ENCODE peak calls at places on chromosomes 16 and 17, in seven cellular contexts. One of them, this sample, is unnamed.

GRCh38 chr16:58126451-58126968 is 2.7 kb downstream of the CFAP20 start:
- DNase-seq in heart right ventricle: no peak
- DNase-seq in lung: no peak
- DNase-seq in fibroblast of the aortic adventitia: no peak
- DNase-seq in Peyer's patch: no peak
- DNase-seq in tibial nerve: no peak
- DNase-seq in heart left ventricle: no peak
- DNase-seq in this sample: no peak

GRCh38 chr17:31537558-31537957 is 146.1 kb downstream of the RAB11FIP4 start:
- DNase-seq in heart left ventricle: no peak
- DNase-seq in heart right ventricle: no peak
- DNase-seq in tibial nerve: no peak
- DNase-seq in lung: no peak
- DNase-seq in Peyer's patch: peak
- DNase-seq in fibroblast of the aortic adventitia: peak
- DNase-seq in this sample: no peak

GRCh38 chr16:66874079-66874775 is 6.1 kb upstream of the PDP2 start:
- DNase-seq in Peyer's patch: no peak
- DNase-seq in heart right ventricle: no peak
- DNase-seq in lung: no peak
- DNase-seq in heart left ventricle: no peak
- DNase-seq in tibial nerve: no peak
- DNase-seq in fibroblast of the aortic adventitia: peak
- DNase-seq in this sample: no peak

GRCh38 chr17:60393840-60394529 is 2.1 kb upstream of the USP32 start:
- DNase-seq in fibroblast of the aortic adventitia: no peak
- DNase-seq in lung: no peak
- DNase-seq in heart right ventricle: no peak
- DNase-seq in tibial nerve: no peak
- DNase-seq in Peyer's patch: no peak
- DNase-seq in heart left ventricle: no peak
- DNase-seq in this sample: no peak

GRCh38 chr17:18950944-18951905 is 740 bp upstream of the SLC5A10 start:
- DNase-seq in lung: no peak
- DNase-seq in heart left ventricle: peak
- DNase-seq in tibial nerve: no peak
- DNase-seq in Peyer's patch: no peak
- DNase-seq in fibroblast of the aortic adventitia: no peak
- DNase-seq in heart right ventricle: no peak
- DNase-seq in this sample: no peak

GRCh38 chr16:15874745-15875314 is 13.6 kb downstream of the CEP20 start:
- DNase-seq in tibial nerve: peak
- DNase-seq in fibroblast of the aortic adventitia: peak
- DNase-seq in heart left ventricle: peak
- DNase-seq in lung: peak
- DNase-seq in heart right ventricle: peak
- DNase-seq in Peyer's patch: no peak
- DNase-seq in this sample: no peak

GRCh38 chr16:79623076-79623475 is 22.5 kb upstream of the MAF start:
- DNase-seq in heart left ventricle: no peak
- DNase-seq in tibial nerve: no peak
- DNase-seq in fibroblast of the aortic adventitia: no peak
- DNase-seq in heart right ventricle: no peak
- DNase-seq in Peyer's patch: no peak
- DNase-seq in lung: no peak
- DNase-seq in this sample: no peak

GRCh38 chr16:56885446-56886162 is 20.6 kb downstream of the SLC12A3 start:
- DNase-seq in lung: no peak
- DNase-seq in Peyer's patch: no peak
- DNase-seq in heart left ventricle: no peak
- DNase-seq in fibroblast of the aortic adventitia: no peak
- DNase-seq in tibial nerve: no peak
- DNase-seq in heart right ventricle: no peak
- DNase-seq in this sample: no peak

GRCh38 chr17:5592382-5592781 is 8.1 kb upstream of the NLRP1 start:
- DNase-seq in tibial nerve: no peak
- DNase-seq in heart left ventricle: no peak
- DNase-seq in lung: no peak
- DNase-seq in fibroblast of the aortic adventitia: peak
- DNase-seq in Peyer's patch: no peak
- DNase-seq in heart right ventricle: no peak
- DNase-seq in this sample: no peak

GRCh38 chr17:76866774-76867577 is 1.2 kb upstream of the MGAT5B start:
- DNase-seq in tibial nerve: no peak
- DNase-seq in lung: no peak
- DNase-seq in Peyer's patch: no peak
- DNase-seq in heart right ventricle: no peak
- DNase-seq in fibroblast of the aortic adventitia: peak
- DNase-seq in heart left ventricle: no peak
- DNase-seq in this sample: no peak

GRCh38 chr16:48188449-48189102 is 32.8 kb upstream of the ABCC12 start:
- DNase-seq in tibial nerve: no peak
- DNase-seq in heart right ventricle: no peak
- DNase-seq in heart left ventricle: no peak
- DNase-seq in lung: no peak
- DNase-seq in Peyer's patch: no peak
- DNase-seq in fibroblast of the aortic adventitia: no peak
- DNase-seq in this sample: no peak

GRCh38 chr17:37239690-37240344 is 136.0 kb upstream of the C17orf78 start:
- DNase-seq in heart left ventricle: no peak
- DNase-seq in tibial nerve: no peak
- DNase-seq in Peyer's patch: no peak
- DNase-seq in heart right ventricle: no peak
- DNase-seq in lung: no peak
- DNase-seq in fibroblast of the aortic adventitia: peak
- DNase-seq in this sample: no peak

GRCh38 chr16:19410435-19411153 is 7.1 kb upstream of the TMC5 start:
- DNase-seq in tibial nerve: no peak
- DNase-seq in lung: peak
- DNase-seq in fibroblast of the aortic adventitia: no peak
- DNase-seq in Peyer's patch: no peak
- DNase-seq in heart right ventricle: peak
- DNase-seq in heart left ventricle: peak
- DNase-seq in this sample: no peak

GRCh38 chr17:65131946-65132345 is 5.2 kb upstream of the RGS9 start:
- DNase-seq in lung: no peak
- DNase-seq in heart left ventricle: no peak
- DNase-seq in tibial nerve: no peak
- DNase-seq in Peyer's patch: no peak
- DNase-seq in fibroblast of the aortic adventitia: peak
- DNase-seq in heart right ventricle: no peak
- DNase-seq in this sample: no peak

GRCh38 chr16:9597967-9598730 is 506.7 kb downstream of the HAPSTR1 start:
- DNase-seq in lung: no peak
- DNase-seq in fibroblast of the aortic adventitia: no peak
- DNase-seq in heart left ventricle: no peak
- DNase-seq in heart right ventricle: no peak
- DNase-seq in tibial nerve: no peak
- DNase-seq in Peyer's patch: no peak
- DNase-seq in this sample: no peak

DNA sequence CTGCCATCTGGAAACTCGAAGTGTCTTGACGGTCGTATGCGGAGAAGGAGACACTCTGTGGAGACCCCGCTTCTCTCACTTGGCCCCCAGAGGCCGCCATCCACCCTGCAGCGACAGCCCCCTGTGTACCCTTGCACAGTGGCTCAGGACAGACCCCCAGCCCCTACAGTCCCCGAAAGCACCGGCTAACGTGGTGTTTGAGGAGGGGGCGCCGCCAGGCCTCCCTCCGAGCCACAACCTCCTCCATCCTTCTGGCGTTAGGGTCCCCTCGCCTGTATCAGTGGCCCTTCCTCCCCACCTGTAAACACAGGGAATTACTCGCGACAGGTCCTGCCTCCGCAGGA is 73.6 kb downstream of the LMF1 start:
- DNase-seq in tibial nerve: no peak
- DNase-seq in fibroblast of the aortic adventitia: no peak
- DNase-seq in Peyer's patch: no peak
- DNase-seq in lung: no peak
- DNase-seq in heart left ventricle: no peak
- DNase-seq in heart right ventricle: no peak
- DNase-seq in this sample: no peak
- TF ChIP-seq CTCF in tibial nerve: no peak
- TF ChIP-seq CTCF in fibroblast of the aortic adventitia: no peak
- TF ChIP-seq CTCF in Peyer's patch: no peak
- TF ChIP-seq CTCF in lung: no peak
- TF ChIP-seq CTCF in heart left ventricle: no peak
- TF ChIP-seq CTCF in heart right ventricle: no peak
- TF ChIP-seq CTCF in this sample: no peak

DNA sequence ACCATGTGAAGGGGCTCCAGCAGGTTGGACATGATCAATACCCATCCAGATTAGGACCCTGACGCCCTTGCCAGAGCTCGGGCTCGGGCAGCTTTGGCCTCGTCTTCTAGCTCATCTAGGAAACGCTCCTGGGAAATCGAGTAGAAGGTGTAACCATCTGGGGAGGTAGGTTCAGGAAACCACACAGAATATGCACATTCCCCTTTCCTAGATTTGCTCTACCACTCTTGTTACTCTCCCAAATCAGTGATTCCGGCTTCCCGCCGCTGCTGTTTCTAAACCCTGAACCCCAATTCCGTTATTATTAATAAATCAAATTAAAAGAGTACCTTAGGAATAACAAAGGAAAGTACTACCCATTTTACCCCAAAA is 507 bp downstream of the COA3 start:
- DNase-seq in tibial nerve: no peak
- DNase-seq in Peyer's patch: no peak
- DNase-seq in lung: no peak
- DNase-seq in heart left ventricle: no peak
- DNase-seq in heart right ventricle: no peak
- DNase-seq in fibroblast of the aortic adventitia: no peak
- DNase-seq in this sample: no peak
- TF ChIP-seq CTCF in tibial nerve: no peak
- TF ChIP-seq CTCF in Peyer's patch: no peak
- TF ChIP-seq CTCF in lung: no peak
- TF ChIP-seq CTCF in heart left ventricle: no peak
- TF ChIP-seq CTCF in heart right ventricle: no peak
- TF ChIP-seq CTCF in fibroblast of the aortic adventitia: no peak
- TF ChIP-seq CTCF in this sample: no peak

GRCh38 chr16:2047330-2048115 is at the start of the genes NTHL1 and TSC2:
- DNase-seq in lung: peak
- DNase-seq in heart right ventricle: peak
- DNase-seq in Peyer's patch: peak
- DNase-seq in tibial nerve: peak
- DNase-seq in fibroblast of the aortic adventitia: peak
- DNase-seq in heart left ventricle: peak
- DNase-seq in this sample: peak
- TF ChIP-seq CTCF in lung: peak
- TF ChIP-seq CTCF in heart right ventricle: peak
- TF ChIP-seq CTCF in Peyer's patch: peak
- TF ChIP-seq CTCF in tibial nerve: peak
- TF ChIP-seq CTCF in fibroblast of the aortic adventitia: peak
- TF ChIP-seq CTCF in heart left ventricle: peak
- TF ChIP-seq CTCF in this sample: no peak

GRCh38 chr16:29736112-29736511 is 9.7 kb downstream of the C16orf54 start:
- DNase-seq in lung: no peak
- DNase-seq in Peyer's patch: no peak
- DNase-seq in tibial nerve: no peak
- DNase-seq in heart left ventricle: no peak
- DNase-seq in fibroblast of the aortic adventitia: no peak
- DNase-seq in heart right ventricle: no peak
- DNase-seq in this sample: no peak
- TF ChIP-seq CTCF in lung: no peak
- TF ChIP-seq CTCF in Peyer's patch: no peak
- TF ChIP-seq CTCF in tibial nerve: no peak
- TF ChIP-seq CTCF in heart left ventricle: no peak
- TF ChIP-seq CTCF in fibroblast of the aortic adventitia: peak
- TF ChIP-seq CTCF in heart right ventricle: no peak
- TF ChIP-seq CTCF in this sample: no peak

GRCh38 chr17:68021963-68022362 is 13.6 kb upstream of the KPNA2 start:
- DNase-seq in Peyer's patch: no peak
- DNase-seq in lung: no peak
- DNase-seq in heart left ventricle: no peak
- DNase-seq in tibial nerve: no peak
- DNase-seq in fibroblast of the aortic adventitia: no peak
- DNase-seq in heart right ventricle: no peak
- DNase-seq in this sample: no peak
- TF ChIP-seq CTCF in Peyer's patch: no peak
- TF ChIP-seq CTCF in lung: no peak
- TF ChIP-seq CTCF in heart left ventricle: no peak
- TF ChIP-seq CTCF in tibial nerve: no peak
- TF ChIP-seq CTCF in fibroblast of the aortic adventitia: no peak
- TF ChIP-seq CTCF in heart right ventricle: no peak
- TF ChIP-seq CTCF in this sample: no peak

DNA sequence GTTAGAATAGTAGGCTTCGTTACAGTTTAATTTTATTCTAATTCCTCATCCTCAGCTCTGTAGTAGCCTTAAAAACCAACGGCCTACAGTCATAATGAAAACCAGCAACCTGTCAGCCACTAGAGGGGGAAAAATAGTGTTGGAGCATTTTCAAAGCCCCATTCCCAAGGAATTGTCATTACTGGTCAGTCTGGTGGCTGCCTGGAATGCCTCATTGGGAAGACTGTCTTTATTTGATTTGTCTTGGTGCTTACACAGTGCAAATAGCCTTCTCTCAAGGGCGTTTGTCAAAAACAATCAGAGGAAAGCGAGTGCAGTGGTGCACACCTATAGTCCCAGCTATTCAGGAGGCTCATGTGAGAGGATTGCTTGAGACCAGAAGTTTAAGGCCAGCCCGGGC is 4.7 kb downstream of the LPCAT2 start:
- DNase-seq in fibroblast of the aortic adventitia: no peak
- DNase-seq in Peyer's patch: no peak
- DNase-seq in tibial nerve: no peak
- DNase-seq in heart left ventricle: no peak
- DNase-seq in heart right ventricle: no peak
- DNase-seq in lung: no peak
- DNase-seq in this sample: no peak
- TF ChIP-seq CTCF in fibroblast of the aortic adventitia: peak
- TF ChIP-seq CTCF in Peyer's patch: no peak
- TF ChIP-seq CTCF in tibial nerve: no peak
- TF ChIP-seq CTCF in heart left ventricle: no peak
- TF ChIP-seq CTCF in heart right ventricle: no peak
- TF ChIP-seq CTCF in lung: no peak
- TF ChIP-seq CTCF in this sample: no peak

This sample was measured in omental fat pad.